ENCODE peak calls at places on chromosome 11, in seven cellular contexts. D is hepatocyte, X is colonic mucosa, Z is neural progenitor cell, U is spleen, C is A549, K is B cell. W is an unnamed sample.

GRCh38 chr11:12164061-12165014 is 53.9 kb downstream of the MICAL2 start:
- DNase-seq in D (peak), X (no peak), Z (no peak), U (no peak), C (no peak), K (no peak), W (no peak)

GRCh38 chr11:112795142-112795815 is 165.9 kb upstream of the NCAM1 start:
- DNase-seq in D (peak), X (peak), Z (peak), U (no peak), C (peak), K (peak), W (peak)

GRCh38 chr11:3995949-3996554 is 98.5 kb upstream of the RRM1 start:
- DNase-seq in D (no peak), X (no peak), Z (no peak), U (no peak), C (no peak), K (no peak), W (no peak)

GRCh38 chr11:69818243-69819108 is 740 bp downstream of the FGF3 start:
- DNase-seq in D (no peak), X (no peak), Z (peak), U (no peak), C (no peak), K (no peak), W (no peak)

GRCh38 chr11:104841185-104841584 is 57.1 kb downstream of the CASP12 start:
- DNase-seq in D (no peak), X (no peak), Z (no peak), U (no peak), C (no peak), K (no peak), W (no peak)

GRCh38 chr11:1852885-1853284 is at the start of gene LSP1:
- DNase-seq in D (no peak), X (no peak), Z (no peak), U (peak), C (no peak), K (peak), W (peak)

GRCh38 chr11:64284962-64285884 is at the start of gene GPR137:
- DNase-seq in D (peak), X (peak), Z (peak), U (peak), C (peak), K (peak), W (peak)

GRCh38 chr11:2313051-2313951 is 11.5 kb downstream of the TSPAN32 start:
- DNase-seq in D (no peak), X (no peak), Z (no peak), U (peak), C (no peak), K (no peak), W (no peak)

GRCh38 chr11:33598426-33599069 is 102.1 kb downstream of the C11orf91 start:
- DNase-seq in D (no peak), X (no peak), Z (peak), U (no peak), C (no peak), K (no peak), W (no peak)

GRCh38 chr11:33310720-33311500 is 53.7 kb downstream of the HIPK3 start:
- DNase-seq in D (no peak), X (no peak), Z (peak), U (no peak), C (no peak), K (no peak), W (no peak)

GRCh38 chr11:14914536-14914935 is 22.5 kb upstream of the CYP2R1 start:
- DNase-seq in D (no peak), X (no peak), Z (no peak), U (no peak), C (no peak), K (no peak), W (no peak)

GRCh38 chr11:79428406-79428805 is 12.4 kb downstream of the TENM4 start:
- DNase-seq in D (no peak), X (no peak), Z (no peak), U (no peak), C (no peak), K (no peak), W (no peak)

GRCh38 chr11:97667057-97667456 is 1277.2 kb downstream of the JRKL start:
- DNase-seq in D (no peak), X (no peak), Z (no peak), U (no peak), C (no peak), K (no peak), W (no peak)

DNA sequence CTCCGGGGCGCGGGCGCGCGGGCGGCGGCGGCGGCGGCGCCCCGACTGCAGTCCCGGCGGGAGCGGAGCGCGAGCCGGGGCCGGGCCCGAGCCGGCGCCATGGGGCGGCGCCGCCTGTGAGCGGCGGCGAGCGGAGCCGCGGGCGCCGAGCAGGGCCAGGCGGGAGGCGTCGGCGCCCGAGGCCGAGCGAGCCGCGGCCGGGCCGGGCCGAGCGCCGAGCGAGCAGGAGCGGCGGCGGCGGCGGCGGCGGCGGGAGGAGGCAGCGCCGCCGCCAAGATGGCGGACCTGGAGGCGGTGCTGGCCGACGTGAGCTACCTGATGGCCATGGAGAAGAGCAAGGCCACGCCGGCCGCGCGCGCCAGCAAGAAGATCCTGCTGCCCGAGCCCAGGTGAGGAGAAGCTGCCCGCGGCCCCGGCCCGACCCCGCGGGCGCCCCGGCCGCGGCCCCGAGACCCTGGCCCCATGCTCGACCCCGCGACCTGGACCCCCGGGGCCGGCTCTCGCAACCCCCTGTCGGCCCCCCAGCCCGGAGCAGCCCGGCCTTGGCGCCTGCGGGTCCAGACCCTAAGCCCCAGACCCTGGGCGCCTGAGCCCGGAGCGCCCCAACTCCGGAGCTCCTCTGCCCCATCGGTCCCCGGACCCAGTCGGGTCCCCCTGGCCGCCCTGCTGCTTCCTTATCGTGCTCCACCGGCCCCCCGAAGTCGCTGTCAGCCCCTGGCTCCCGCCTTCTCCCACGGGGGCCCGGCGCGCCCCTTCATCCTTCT is at the start of gene GRK2:
- DNase-seq in D (peak), X (no peak), Z (peak), U (peak), C (peak), K (peak), W (peak)
- TF ChIP-seq CTCF in D (no peak), X (no peak), Z (no peak), U (no peak), C (no peak), K (no peak), W (no peak)

DNA sequence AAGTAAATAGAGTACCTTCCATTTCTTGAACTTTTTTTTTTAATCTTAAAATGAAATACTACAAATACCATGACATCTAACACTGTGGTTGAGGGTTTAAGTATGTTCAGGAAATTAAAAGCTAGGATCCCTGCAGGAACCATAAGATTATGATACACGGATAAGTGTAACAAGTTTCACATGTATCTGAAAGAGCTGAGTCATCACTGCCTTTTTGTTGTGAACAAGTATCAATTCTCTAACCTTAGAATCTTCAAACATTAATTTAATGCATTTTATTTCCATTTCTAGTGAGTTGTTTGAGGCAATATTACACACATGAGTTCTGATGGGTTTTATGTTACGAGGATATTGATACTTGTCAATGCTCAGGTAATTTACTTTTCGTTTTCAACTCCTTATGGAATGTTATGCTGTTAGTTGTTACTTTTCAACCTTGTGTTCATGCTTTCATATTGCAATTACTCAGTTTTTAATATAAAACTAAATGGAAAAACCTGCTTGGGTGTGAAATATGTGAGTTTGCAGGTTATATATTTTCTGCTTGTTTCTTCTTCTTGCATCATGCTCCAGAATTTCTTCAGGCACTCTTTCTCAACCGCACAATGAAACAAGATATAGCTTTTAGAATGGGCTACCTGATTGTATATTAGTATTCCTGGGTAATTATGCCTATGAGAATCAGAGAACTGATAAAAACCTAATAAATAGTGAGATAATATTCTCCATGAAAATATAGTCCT is 361.3 kb upstream of the MTNR1B start:
- DNase-seq in D (no peak), X (no peak), Z (no peak), U (no peak), C (no peak), K (no peak), W (no peak)
- TF ChIP-seq CTCF in D (no peak), X (no peak), Z (no peak), U (no peak), C (no peak), K (no peak), W (no peak)

DNA sequence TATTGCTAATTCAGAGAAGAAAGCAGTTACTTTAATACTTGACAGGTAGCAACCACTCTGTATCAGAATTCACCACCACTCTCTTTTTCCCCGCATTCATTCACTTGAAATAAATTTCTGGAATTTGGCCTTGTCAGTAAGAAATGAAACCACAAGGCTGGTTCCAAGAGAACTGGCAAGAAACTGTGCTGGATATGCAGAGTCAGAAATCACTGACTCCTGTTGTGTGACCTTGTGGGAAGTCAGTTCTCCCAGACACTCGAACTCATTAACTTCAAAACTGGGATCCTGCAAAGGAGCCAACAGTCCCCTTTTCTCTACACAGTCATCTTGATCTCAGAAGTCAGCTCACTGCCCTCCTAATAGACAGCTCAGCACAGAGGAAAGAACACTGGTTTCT is 142.7 kb downstream of the LRRC4C start:
- DNase-seq in D (no peak), X (no peak), Z (no peak), U (no peak), C (no peak), K (no peak), W (no peak)
- TF ChIP-seq CTCF in D (no peak), X (no peak), Z (no peak), U (no peak), C (no peak), K (no peak), W (no peak)

DNA sequence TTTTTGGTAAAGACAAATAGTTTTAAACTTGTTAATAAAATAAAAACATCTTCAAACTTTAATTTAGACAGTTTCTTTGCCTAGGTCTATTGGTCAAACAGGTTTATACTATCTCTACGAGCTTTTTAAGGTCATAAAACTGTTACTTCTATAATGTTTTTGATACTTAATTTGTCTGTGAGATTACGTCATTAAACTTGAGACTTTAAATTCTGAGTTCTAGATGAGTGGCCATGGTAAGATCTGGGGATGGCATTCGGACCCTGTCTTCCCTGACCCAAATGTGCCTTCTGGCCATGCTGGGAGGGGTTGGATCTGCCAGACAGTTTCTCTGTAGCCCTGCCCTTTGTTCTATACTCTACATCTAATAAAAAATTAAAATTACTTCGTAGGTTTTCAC is 497.8 kb downstream of the TMEM135 start:
- DNase-seq in D (no peak), X (no peak), Z (no peak), U (no peak), C (no peak), K (no peak), W (no peak)
- TF ChIP-seq CTCF in D (no peak), X (no peak), Z (no peak), U (no peak), C (no peak), K (no peak), W (no peak)

GRCh38 chr11:77113382-77114088 is 10.9 kb downstream of the OMP start:
- DNase-seq in D (peak), X (no peak), Z (peak), U (no peak), C (peak), K (no peak), W (peak)
- TF ChIP-seq CTCF in D (peak), X (peak), Z (peak), U (no peak), C (peak), K (no peak), W (peak)

GRCh38 chr11:126076641-126077040 is 14.0 kb upstream of the CDON start:
- DNase-seq in D (no peak), X (no peak), Z (peak), U (no peak), C (no peak), K (no peak), W (no peak)

GRCh38 chr11:126082251-126083109 is 19.8 kb upstream of the CDON start:
- DNase-seq in D (no peak), X (no peak), Z (peak), U (no peak), C (no peak), K (no peak), W (no peak)

GRCh38 chr11:126080206-126080941 is 17.7 kb upstream of the CDON start:
- DNase-seq in D (peak), X (no peak), Z (peak), U (no peak), C (peak), K (no peak), W (no peak)

GRCh38 chr11:126081915-126082250 is 19.2 kb upstream of the CDON start:
- DNase-seq in D (no peak), X (no peak), Z (no peak), U (no peak), C (no peak), K (no peak), W (no peak)

GRCh38 chr11:126079640-126080205 is 17.1 kb upstream of the CDON start:
- DNase-seq in D (peak), X (no peak), Z (peak), U (no peak), C (no peak), K (no peak), W (no peak)
- TF ChIP-seq CTCF in D (no peak), X (no peak), Z (no peak), U (no peak), C (no peak), K (no peak), W (no peak)

GRCh38 chr11:57567512-57568329 is at the start of gene UBE2L6:
- DNase-seq in D (peak), X (peak), Z (peak), U (peak), C (peak), K (peak), W (peak)
- TF ChIP-seq CTCF in D (no peak), X (no peak), Z (peak), U (no peak), C (no peak), K (peak), W (no peak)